ENCODE peak calls at places on chromosomes 16 and 17, in seven cellular contexts. O is EL; I is stimulated activated CD4-positive, alpha-beta T cell treated with anti-CD3 and anti-CD28 coated beads, Interleukin-4, amount 100 ng/mL, for 4 hours; G is foreskin melanocyte; E is EH; F is tibial nerve; H is GOT3. T is an unnamed sample.

GRCh38 chr16:79188115-79188779 is 412.3 kb downstream of the MAF start:
- DNase-seq in O (no peak), I (no peak), G (no peak), E (no peak), F (no peak), H (no peak), T (no peak)

GRCh38 chr16:60074378-60074777 is 1340.3 kb upstream of the GOT2 start:
- DNase-seq in O (no peak), I (no peak), G (no peak), E (no peak), F (no peak), H (no peak), T (no peak)

GRCh38 chr17:44556854-44557606 is at the start of gene FZD2:
- DNase-seq in O (peak), I (peak), G (peak), E (peak), F (peak), H (peak), T (peak)

GRCh38 chr17:74435775-74436359 is 4.0 kb downstream of the GPRC5C start:
- DNase-seq in O (no peak), I (no peak), G (no peak), E (no peak), F (no peak), H (no peak), T (no peak)

GRCh38 chr17:80872011-80872929 is 119.4 kb upstream of the CHMP6 start:
- DNase-seq in O (no peak), I (no peak), G (no peak), E (no peak), F (no peak), H (no peak), T (no peak)

GRCh38 chr17:63843387-63844292 is 1.2 kb upstream of the SMARCD2 start:
- DNase-seq in O (peak), I (peak), G (no peak), E (peak), F (peak), H (no peak), T (peak)

GRCh38 chr17:78014651-78015050 is 56.1 kb downstream of the TNRC6C start:
- DNase-seq in O (no peak), I (no peak), G (no peak), E (no peak), F (no peak), H (no peak), T (no peak)

GRCh38 chr17:57213180-57213825 is 43.0 kb upstream of the MSI2 start:
- DNase-seq in O (no peak), I (no peak), G (no peak), E (no peak), F (no peak), H (no peak), T (no peak)

GRCh38 chr17:1577186-1577585 is 14.6 kb upstream of the PITPNA start:
- DNase-seq in O (peak), I (no peak), G (peak), E (peak), F (peak), H (peak), T (no peak)

GRCh38 chr17:56887105-56887504 is 26.7 kb downstream of the TRIM25 start:
- DNase-seq in O (no peak), I (no peak), G (no peak), E (no peak), F (no peak), H (no peak), T (no peak)

GRCh38 chr17:55693244-55694216 is 29.1 kb downstream of the TMEM100 start:
- DNase-seq in O (no peak), I (no peak), G (no peak), E (peak), F (no peak), H (no peak), T (no peak)

GRCh38 chr17:80269405-80269807 is 8.8 kb downstream of the RNF213 start:
- DNase-seq in O (no peak), I (no peak), G (no peak), E (no peak), F (no peak), H (no peak), T (no peak)

GRCh38 chr16:11534262-11534661 is 52.5 kb downstream of the LITAF start:
- DNase-seq in O (no peak), I (no peak), G (no peak), E (peak), F (no peak), H (no peak), T (no peak)

GRCh38 chr17:17942846-17943245 is 29.4 kb downstream of the TOM1L2 start:
- DNase-seq in O (peak), I (no peak), G (no peak), E (peak), F (no peak), H (no peak), T (no peak)

GRCh38 chr16:73047221-73047535 is 750 bp downstream of the ZFHX3 start:
- DNase-seq in O (peak), I (no peak), G (no peak), E (peak), F (no peak), H (no peak), T (no peak)

GRCh38 chr17:81399481-81400153 is 4.4 kb downstream of the BAHCC1 start:
- DNase-seq in O (peak), I (no peak), G (no peak), E (peak), F (no peak), H (no peak), T (no peak)

GRCh38 chr16:54506691-54507090 is 220.1 kb upstream of the IRX3 start:
- DNase-seq in O (no peak), I (no peak), G (no peak), E (no peak), F (no peak), H (no peak), T (no peak)

GRCh38 chr17:31843382-31843780 is 15.7 kb downstream of the COPRS start:
- DNase-seq in O (no peak), I (no peak), G (no peak), E (peak), F (no peak), H (no peak), T (no peak)

GRCh38 chr16:11632455-11632921 is 35.8 kb upstream of the SNN start:
- DNase-seq in O (peak), I (no peak), G (peak), E (peak), F (peak), H (no peak), T (no peak)

GRCh38 chr16:89121691-89122321 is 28.2 kb downstream of the ACSF3 start:
- DNase-seq in O (no peak), I (no peak), G (no peak), E (no peak), F (no peak), H (no peak), T (no peak)

GRCh38 chr16:87757841-87758426 is 7.9 kb downstream of the KLHDC4 start:
- DNase-seq in O (peak), I (no peak), G (no peak), E (peak), F (no peak), H (no peak), T (no peak)

GRCh38 chr16:1960665-1961630 is 1.6 kb downstream of the NDUFB10 start:
- DNase-seq in O (peak), I (peak), G (no peak), E (peak), F (no peak), H (peak), T (no peak)

GRCh38 chr17:50316016-50316587 is 29.8 kb upstream of the XYLT2 start:
- DNase-seq in O (no peak), I (no peak), G (no peak), E (no peak), F (no peak), H (no peak), T (no peak)

GRCh38 chr16:79497951-79498350 is 102.6 kb downstream of the MAF start:
- DNase-seq in O (no peak), I (no peak), G (no peak), E (no peak), F (no peak), H (no peak), T (no peak)

GRCh38 chr17:29583324-29584248 is 5.9 kb downstream of the GIT1 start:
- DNase-seq in O (no peak), I (no peak), G (no peak), E (no peak), F (no peak), H (no peak), T (no peak)

GRCh38 chr17:1865252-1866037 is 35.6 kb downstream of the RPA1 start:
- DNase-seq in O (peak), I (peak), G (peak), E (peak), F (peak), H (no peak), T (peak)

GRCh38 chr17:79038545-79039135 is 14.7 kb downstream of the C1QTNF1 start:
- DNase-seq in O (peak), I (no peak), G (no peak), E (peak), F (peak), H (peak), T (no peak)

GRCh38 chr17:66702106-66702936 is 132.6 kb upstream of the CACNG5 start:
- DNase-seq in O (no peak), I (no peak), G (no peak), E (no peak), F (no peak), H (no peak), T (no peak)

GRCh38 chr17:73232587-73233373 is 28.9 kb downstream of the CPSF4L start:
- DNase-seq in O (peak), I (peak), G (no peak), E (peak), F (no peak), H (no peak), T (no peak)

GRCh38 chr17:45019177-45019711 is 32.2 kb downstream of the DCAKD start:
- DNase-seq in O (peak), I (peak), G (no peak), E (peak), F (peak), H (no peak), T (no peak)

T was measured in naive thymus-derived CD8-positive, alpha-beta T cell.